ENCODE peak calls at places on chromosome X, in five cellular contexts. One of them, this sample, is unnamed.

GRCh38 chrX:254630-255215 is 26.5 kb upstream of the PLCXD1 start:
- DNase-seq in cardiac muscle cell: no peak
- DNase-seq in pancreas: no peak
- DNase-seq in esophagus squamous epithelium: no peak
- DNase-seq in astrocyte: no peak
- DNase-seq in this sample: no peak

GRCh38 chrX:40130207-40130606 is 32.4 kb upstream of the BCOR start:
- DNase-seq in astrocyte: peak; percentile 80
- DNase-seq in esophagus squamous epithelium: no peak
- DNase-seq in pancreas: no peak
- DNase-seq in cardiac muscle cell: peak; percentile 62
- DNase-seq in this sample: no peak

GRCh38 chrX:68978211-68978780 is 149.5 kb downstream of the EFNB1 start:
- DNase-seq in cardiac muscle cell: peak; percentile 83
- DNase-seq in esophagus squamous epithelium: no peak
- DNase-seq in astrocyte: peak; percentile 72
- DNase-seq in pancreas: no peak
- DNase-seq in this sample: no peak

GRCh38 chrX:18075603-18076002 is 145.1 kb downstream of the BEND2 start:
- DNase-seq in pancreas: no peak
- DNase-seq in astrocyte: no peak
- DNase-seq in esophagus squamous epithelium: no peak
- DNase-seq in cardiac muscle cell: no peak
- DNase-seq in this sample: no peak

GRCh38 chrX:102950908-102951866 is 14.1 kb downstream of the RAB40AL start:
- DNase-seq in pancreas: peak; percentile 30
- DNase-seq in esophagus squamous epithelium: no peak
- DNase-seq in astrocyte: peak; percentile 9
- DNase-seq in cardiac muscle cell: peak; percentile 50
- DNase-seq in this sample: peak; percentile 29

GRCh38 chrX:48999030-48999429 is 3.0 kb downstream of the GRIPAP1 start:
- DNase-seq in esophagus squamous epithelium: no peak
- DNase-seq in pancreas: no peak
- DNase-seq in astrocyte: no peak
- DNase-seq in cardiac muscle cell: no peak
- DNase-seq in this sample: no peak

GRCh38 chrX:42714981-42715688 is 62.8 kb downstream of the PPP1R2C start:
- DNase-seq in astrocyte: peak; percentile 34
- DNase-seq in pancreas: peak; percentile 72
- DNase-seq in cardiac muscle cell: peak; percentile 13
- DNase-seq in esophagus squamous epithelium: no peak
- DNase-seq in this sample: no peak

GRCh38 chrX:78997870-78998558 is 52.8 kb downstream of the P2RY10 start:
- DNase-seq in astrocyte: no peak
- DNase-seq in cardiac muscle cell: no peak
- DNase-seq in esophagus squamous epithelium: no peak
- DNase-seq in pancreas: no peak
- DNase-seq in this sample: peak; percentile 0

GRCh38 chrX:103919336-103919682 is 43.1 kb upstream of the TMSB15B start:
- DNase-seq in pancreas: no peak
- DNase-seq in cardiac muscle cell: peak; percentile 51
- DNase-seq in esophagus squamous epithelium: no peak
- DNase-seq in astrocyte: peak; percentile 44
- DNase-seq in this sample: no peak

GRCh38 chrX:10972731-10973130 is 138.4 kb upstream of the HCCS start:
- DNase-seq in pancreas: no peak
- DNase-seq in cardiac muscle cell: peak; percentile 49
- DNase-seq in astrocyte: peak; percentile 86
- DNase-seq in esophagus squamous epithelium: no peak
- DNase-seq in this sample: no peak

GRCh38 chrX:126701380-126701779 is 118.1 kb upstream of the PRR32 start:
- DNase-seq in astrocyte: no peak
- DNase-seq in pancreas: no peak
- DNase-seq in esophagus squamous epithelium: no peak
- DNase-seq in cardiac muscle cell: no peak
- DNase-seq in this sample: no peak

GRCh38 chrX:105552395-105552794 is 269.9 kb upstream of the NRK start:
- DNase-seq in pancreas: no peak
- DNase-seq in cardiac muscle cell: peak; percentile 30
- DNase-seq in esophagus squamous epithelium: no peak
- DNase-seq in astrocyte: peak; percentile 61
- DNase-seq in this sample: no peak

GRCh38 chrX:40169193-40170086 is 71.7 kb upstream of the BCOR start:
- DNase-seq in esophagus squamous epithelium: peak; percentile 20
- DNase-seq in cardiac muscle cell: peak; percentile 83
- DNase-seq in pancreas: no peak
- DNase-seq in astrocyte: peak; percentile 59
- DNase-seq in this sample: peak; percentile 62

GRCh38 chrX:115912372-115912897 is 258.1 kb upstream of the AGTR2 start:
- DNase-seq in esophagus squamous epithelium: no peak
- DNase-seq in pancreas: no peak
- DNase-seq in cardiac muscle cell: no peak
- DNase-seq in astrocyte: no peak
- DNase-seq in this sample: no peak

GRCh38 chrX:41802958-41803357 is 79.0 kb downstream of the GPR82 start:
- DNase-seq in esophagus squamous epithelium: no peak
- DNase-seq in astrocyte: no peak
- DNase-seq in cardiac muscle cell: peak; percentile 11
- DNase-seq in pancreas: no peak
- DNase-seq in this sample: no peak

GRCh38 chrX:17174671-17175070 is 200.3 kb upstream of the NHS start:
- DNase-seq in cardiac muscle cell: no peak
- DNase-seq in esophagus squamous epithelium: no peak
- DNase-seq in astrocyte: no peak
- DNase-seq in pancreas: no peak
- DNase-seq in this sample: no peak

GRCh38 chrX:21778236-21778635 is 20.3 kb upstream of the SMPX start:
- DNase-seq in esophagus squamous epithelium: no peak
- DNase-seq in cardiac muscle cell: no peak
- DNase-seq in pancreas: no peak
- DNase-seq in astrocyte: no peak
- DNase-seq in this sample: no peak

GRCh38 chrX:130170752-130171445 is 863 bp upstream of the RAB33A start:
- DNase-seq in pancreas: no peak
- DNase-seq in esophagus squamous epithelium: peak; percentile 3
- DNase-seq in astrocyte: no peak
- DNase-seq in cardiac muscle cell: no peak
- DNase-seq in this sample: peak; percentile 41

DNA sequence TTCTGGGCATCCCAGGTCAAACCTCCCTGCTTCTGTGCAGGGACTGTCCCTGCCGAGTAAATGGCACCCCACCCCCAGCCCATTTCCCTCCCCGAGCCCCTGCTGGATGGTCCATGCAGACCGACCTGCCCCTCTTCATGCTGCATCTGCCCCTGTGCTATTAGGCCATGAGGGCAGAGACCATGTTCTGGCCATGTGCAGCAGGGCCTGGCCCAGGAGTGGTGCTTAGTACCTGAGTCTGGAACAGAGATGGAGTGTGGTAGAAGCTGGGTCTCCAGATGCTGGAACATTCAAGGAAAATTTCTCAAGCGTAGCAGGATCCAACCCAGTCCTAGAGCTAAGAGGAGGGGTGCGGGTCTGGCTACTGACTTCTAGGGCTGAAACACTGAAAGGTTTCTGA is 15.3 kb upstream of the UBA1 start:
- DNase-seq in astrocyte: no peak
- DNase-seq in esophagus squamous epithelium: no peak
- DNase-seq in pancreas: no peak
- DNase-seq in cardiac muscle cell: no peak
- DNase-seq in this sample: no peak
- H3K36me3 ChIP-seq in astrocyte: peaks cover 6% of the 10 kb centered on the region
- H3K36me3 ChIP-seq in esophagus squamous epithelium: peaks cover 100% of the 10 kb centered on the region
- H3K36me3 ChIP-seq in pancreas: peaks cover 6% of the 10 kb centered on the region
- H3K36me3 ChIP-seq in cardiac muscle cell: no peaks in the 10 kb centered on the region
- H3K36me3 ChIP-seq in this sample: peaks cover 81% of the 10 kb centered on the region

GRCh38 chrX:34559325-34559724 is 97.8 kb downstream of the TMEM47 start:
- DNase-seq in astrocyte: peak; percentile 2
- DNase-seq in cardiac muscle cell: peak; percentile 4
- DNase-seq in pancreas: no peak
- DNase-seq in esophagus squamous epithelium: no peak
- DNase-seq in this sample: no peak
- H3K4me3 ChIP-seq in astrocyte: no peak overlapping the region
- H3K4me3 ChIP-seq in cardiac muscle cell: no peak overlapping the region
- H3K4me3 ChIP-seq in pancreas: no peak overlapping the region
- H3K4me3 ChIP-seq in esophagus squamous epithelium: no peak overlapping the region
- H3K4me3 ChIP-seq in this sample: no peak overlapping the region

GRCh38 chrX:13381514-13381913 is 61.7 kb upstream of the ATXN3L start:
- DNase-seq in pancreas: no peak
- DNase-seq in cardiac muscle cell: peak; percentile 60
- DNase-seq in astrocyte: peak; percentile 60
- DNase-seq in esophagus squamous epithelium: no peak
- DNase-seq in this sample: no peak
- H3K27ac ChIP-seq in pancreas: no peak overlapping the region
- H3K27ac ChIP-seq in cardiac muscle cell: no peak overlapping the region
- H3K27ac ChIP-seq in astrocyte: peak overlapping the region; percentile 61
- H3K27ac ChIP-seq in esophagus squamous epithelium: no peak overlapping the region
- H3K27ac ChIP-seq in this sample: no peak overlapping the region

GRCh38 chrX:154349359-154349935 is 25.0 kb downstream of the FLNA start:
- DNase-seq in cardiac muscle cell: peak; percentile 9
- DNase-seq in esophagus squamous epithelium: no peak
- DNase-seq in pancreas: no peak
- DNase-seq in astrocyte: no peak
- DNase-seq in this sample: no peak

GRCh38 chrX:154351183-154352011 is 23.0 kb downstream of the FLNA start:
- DNase-seq in esophagus squamous epithelium: no peak
- DNase-seq in cardiac muscle cell: peak; percentile 0
- DNase-seq in astrocyte: no peak
- DNase-seq in pancreas: no peak
- DNase-seq in this sample: no peak

GRCh38 chrX:154349979-154350378 is 24.5 kb downstream of the FLNA start:
- DNase-seq in esophagus squamous epithelium: no peak
- DNase-seq in astrocyte: no peak
- DNase-seq in cardiac muscle cell: peak; percentile 3
- DNase-seq in pancreas: no peak
- DNase-seq in this sample: no peak

GRCh38 chrX:154352012-154352401 is 22.4 kb downstream of the FLNA start:
- DNase-seq in cardiac muscle cell: peak; percentile 1
- DNase-seq in astrocyte: no peak
- DNase-seq in pancreas: no peak
- DNase-seq in esophagus squamous epithelium: no peak
- DNase-seq in this sample: no peak

DNA sequence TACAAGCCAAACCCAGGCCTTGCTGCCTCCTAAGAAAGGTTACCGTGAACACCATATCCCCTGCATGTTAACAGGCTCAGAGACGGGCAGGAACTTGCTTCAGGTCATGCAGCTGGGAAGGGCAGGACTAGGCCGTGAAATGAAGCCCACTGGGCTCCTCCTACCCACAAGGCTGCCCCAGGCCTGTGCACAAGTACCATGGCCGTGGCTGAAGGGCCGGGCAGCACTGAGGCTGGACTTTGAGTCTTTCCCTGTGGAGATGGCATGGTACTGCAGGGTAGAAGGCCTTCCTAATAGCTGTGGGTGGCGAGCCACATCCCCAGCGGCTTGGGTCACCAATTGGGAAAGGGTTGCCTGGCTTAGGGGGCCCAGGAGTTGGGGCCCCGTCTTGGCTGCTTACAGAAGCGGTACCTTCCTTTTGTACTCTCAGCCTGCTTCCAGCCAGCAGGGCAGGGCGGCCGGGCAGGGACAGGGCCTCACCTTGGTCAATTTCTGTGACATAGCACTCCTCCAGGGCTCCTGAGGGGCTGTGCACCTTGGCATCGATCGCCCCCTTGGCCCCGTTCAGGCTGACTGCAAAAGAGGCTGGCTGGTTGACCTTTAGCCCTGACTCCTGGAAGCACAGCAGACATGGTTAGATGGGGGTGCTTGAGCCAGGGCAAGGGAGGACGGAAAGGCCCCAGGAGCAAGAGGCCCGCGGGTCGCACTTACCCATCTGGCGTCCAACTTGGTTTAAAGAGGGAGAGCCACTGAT is 23.8 kb downstream of the FLNA start:
- DNase-seq in esophagus squamous epithelium: no peak
- DNase-seq in cardiac muscle cell: peak; percentile 6
- DNase-seq in pancreas: no peak
- DNase-seq in astrocyte: no peak
- DNase-seq in this sample: no peak
- H3K36me3 ChIP-seq in esophagus squamous epithelium: peaks cover 76% of the 10 kb centered on the region
- H3K36me3 ChIP-seq in cardiac muscle cell: peaks cover 31% of the 10 kb centered on the region
- H3K36me3 ChIP-seq in pancreas: peaks cover 13% of the 10 kb centered on the region
- H3K36me3 ChIP-seq in astrocyte: peaks cover 25% of the 10 kb centered on the region
- H3K36me3 ChIP-seq in this sample: peaks cover 65% of the 10 kb centered on the region

DNA sequence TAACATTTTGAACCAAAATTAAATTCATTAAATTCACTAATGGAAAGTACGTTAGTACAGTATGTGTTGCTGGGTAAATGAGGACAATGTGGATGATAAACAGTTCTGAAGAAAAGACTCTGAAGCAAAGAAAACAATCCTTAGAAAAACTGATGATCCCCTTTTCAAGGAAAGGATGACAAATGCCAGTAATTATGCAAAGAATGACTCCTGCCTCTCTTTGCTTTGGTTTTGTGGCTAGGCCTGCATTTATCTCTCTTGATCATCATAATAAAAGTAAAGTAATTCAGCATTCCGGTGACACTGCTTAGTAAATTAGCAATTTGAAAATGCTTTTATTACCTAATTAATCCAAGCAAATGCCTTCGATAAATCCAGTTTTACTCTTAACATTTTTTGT is 652.2 kb upstream of the DIPK2B start:
- DNase-seq in pancreas: no peak
- DNase-seq in cardiac muscle cell: no peak
- DNase-seq in esophagus squamous epithelium: no peak
- DNase-seq in astrocyte: peak; percentile 33
- DNase-seq in this sample: no peak
- H3K4me3 ChIP-seq in pancreas: no peak overlapping the region
- H3K4me3 ChIP-seq in cardiac muscle cell: no peak overlapping the region
- H3K4me3 ChIP-seq in esophagus squamous epithelium: no peak overlapping the region
- H3K4me3 ChIP-seq in astrocyte: no peak overlapping the region
- H3K4me3 ChIP-seq in this sample: no peak overlapping the region

DNA sequence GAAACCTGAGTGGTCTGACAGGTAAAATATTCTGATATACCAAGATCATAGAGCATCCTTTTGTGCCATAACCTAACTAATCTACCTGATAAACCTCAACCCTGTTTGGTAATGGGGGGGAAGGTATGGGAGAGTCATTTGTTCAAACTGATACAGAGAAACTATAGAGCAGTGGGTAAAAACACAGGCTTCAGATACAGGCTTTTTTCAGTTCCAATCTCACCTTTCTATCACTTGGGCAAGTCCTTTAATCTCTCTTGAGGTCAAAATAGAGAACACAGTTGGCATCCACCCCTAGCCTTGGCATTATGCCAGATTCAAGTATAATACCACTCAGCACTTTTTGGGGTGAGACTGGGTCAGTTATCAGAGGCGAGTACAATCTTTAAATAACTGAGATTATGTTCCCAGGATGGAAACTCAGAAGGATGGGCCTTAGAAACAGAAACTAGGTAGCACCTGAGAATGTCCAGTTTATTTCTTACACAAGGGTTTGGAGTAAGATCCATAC is 880 bp upstream of the ETDC start:
- DNase-seq in cardiac muscle cell: no peak
- DNase-seq in pancreas: no peak
- DNase-seq in astrocyte: no peak
- DNase-seq in esophagus squamous epithelium: no peak
- DNase-seq in this sample: no peak
- H3K27ac ChIP-seq in cardiac muscle cell: no peak overlapping the region
- H3K27ac ChIP-seq in pancreas: no peak overlapping the region
- H3K27ac ChIP-seq in astrocyte: no peak overlapping the region
- H3K27ac ChIP-seq in esophagus squamous epithelium: no peak overlapping the region
- H3K27ac ChIP-seq in this sample: no peak overlapping the region

GRCh38 chrX:24805201-24805600 is 111.5 kb downstream of the POLA1 start:
- DNase-seq in pancreas: no peak
- DNase-seq in esophagus squamous epithelium: no peak
- DNase-seq in astrocyte: no peak
- DNase-seq in cardiac muscle cell: no peak
- DNase-seq in this sample: no peak
- H3K36me3 ChIP-seq in pancreas: no peaks in the 10 kb centered on the region
- H3K36me3 ChIP-seq in esophagus squamous epithelium: no peaks in the 10 kb centered on the region
- H3K36me3 ChIP-seq in astrocyte: no peaks in the 10 kb centered on the region
- H3K36me3 ChIP-seq in cardiac muscle cell: peaks cover 4% of the 10 kb centered on the region
- H3K36me3 ChIP-seq in this sample: no peaks in the 10 kb centered on the region